ENCODE peak calls at places on chromosomes 1 and 21, in five cellular contexts. F is aorta, O is heart left ventricle, T is cardiac muscle cell, I is neuronal stem cell. A is an unnamed sample.

GRCh38 chr1:227725036-227725435 is 10.1 kb downstream of the JMJD4 start:
- DNase-seq in F (no peak), O (no peak), T (no peak), I (no peak), A (no peak)

GRCh38 chr1:150235436-150235851 is 468 bp downstream of the ANP32E start:
- DNase-seq in F (peak; percentile 52), O (no peak), T (no peak), I (no peak), A (peak; percentile 48)

GRCh38 chr21:46379691-46380090 is 55.7 kb downstream of the PCNT start:
- DNase-seq in F (no peak), O (no peak), T (no peak), I (no peak), A (no peak)

GRCh38 chr1:9009438-9010366 is 16.5 kb downstream of the SLC2A7 start:
- DNase-seq in F (no peak), O (no peak), T (peak; percentile 59), I (no peak), A (no peak)

GRCh38 chr1:226195144-226195543 is 8.6 kb upstream of the ACBD3 start:
- DNase-seq in F (no peak), O (no peak), T (no peak), I (no peak), A (no peak)

GRCh38 chr1:207172885-207173284 is 68.9 kb downstream of the C4BPA start:
- DNase-seq in F (no peak), O (no peak), T (no peak), I (no peak), A (no peak)

GRCh38 chr21:44820851-44821250 is 3.0 kb upstream of the SUMO3 start:
- DNase-seq in F (no peak), O (no peak), T (no peak), I (no peak), A (no peak)

GRCh38 chr21:30206551-30207251 is 9.2 kb downstream of the CLDN8 start:
- DNase-seq in F (no peak), O (no peak), T (peak; percentile 91), I (no peak), A (no peak)

GRCh38 chr1:32813941-32814739 is 3.0 kb downstream of the YARS1 start:
- DNase-seq in F (no peak), O (no peak), T (peak; percentile 52), I (no peak), A (peak; percentile 49)

GRCh38 chr21:32386195-32386870 is 6.5 kb downstream of the URB1 start:
- DNase-seq in F (peak; percentile 84), O (peak; percentile 82), T (no peak), I (no peak), A (no peak)

GRCh38 chr1:10939654-10940450 is 72.6 kb upstream of the TARDBP start:
- DNase-seq in F (no peak), O (no peak), T (peak; percentile 18), I (no peak), A (no peak)

GRCh38 chr1:93668951-93669350 is 12.7 kb downstream of the BCAR3 start:
- DNase-seq in F (no peak), O (no peak), T (no peak), I (no peak), A (no peak)
- H3K4me1 ChIP-seq in F (peaks cover 5% of the 10 kb centered on the region), O (peaks cover 93% of the 10 kb centered on the region), T (peaks cover 24% of the 10 kb centered on the region), I (peaks cover 24% of the 10 kb centered on the region), A (peaks cover 80% of the 10 kb centered on the region)

GRCh38 chr1:26277719-26278118 is 2.2 kb upstream of the SH3BGRL3 start:
- DNase-seq in F (no peak), O (no peak), T (no peak), I (no peak), A (no peak)

GRCh38 chr1:26274801-26275425 is 5.0 kb upstream of the SH3BGRL3 start:
- DNase-seq in F (no peak), O (peak; percentile 57), T (peak; percentile 67), I (no peak), A (no peak)

GRCh38 chr1:26277261-26277661 is 2.6 kb upstream of the SH3BGRL3 start:
- DNase-seq in F (no peak), O (no peak), T (no peak), I (no peak), A (no peak)

GRCh38 chr1:26275580-26276431 is 4.1 kb upstream of the SH3BGRL3 start:
- DNase-seq in F (peak; percentile 92), O (peak; percentile 87), T (peak; percentile 99), I (peak; percentile 76), A (peak; percentile 88)

DNA sequence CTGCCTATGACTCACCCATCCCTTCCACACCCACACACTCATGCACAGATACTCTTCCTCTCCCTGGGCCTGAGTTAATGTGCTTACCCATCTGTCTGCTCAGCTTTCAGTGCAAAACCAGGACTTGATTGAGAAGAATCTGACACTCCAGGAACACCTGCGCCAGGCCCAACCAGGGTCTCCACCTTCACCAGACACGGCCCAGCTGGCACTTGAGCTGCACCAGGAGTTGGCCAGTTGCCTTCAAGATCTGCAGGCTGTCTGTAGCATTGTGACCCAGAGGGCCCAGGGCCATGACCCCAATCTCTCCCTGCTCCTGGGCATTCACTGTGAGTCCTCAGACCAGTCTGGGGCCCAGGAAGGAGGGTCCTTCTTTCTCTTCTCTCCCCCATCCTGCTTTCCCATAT is 3.5 kb upstream of the SH3BGRL3 start:
- DNase-seq in F (no peak), O (no peak), T (no peak), I (no peak), A (no peak)
- H3K4me1 ChIP-seq in F (no peaks in the 10 kb centered on the region), O (peaks cover 52% of the 10 kb centered on the region), T (peaks cover 7% of the 10 kb centered on the region), I (peaks cover 15% of the 10 kb centered on the region), A (peaks cover 70% of the 10 kb centered on the region)

DNA sequence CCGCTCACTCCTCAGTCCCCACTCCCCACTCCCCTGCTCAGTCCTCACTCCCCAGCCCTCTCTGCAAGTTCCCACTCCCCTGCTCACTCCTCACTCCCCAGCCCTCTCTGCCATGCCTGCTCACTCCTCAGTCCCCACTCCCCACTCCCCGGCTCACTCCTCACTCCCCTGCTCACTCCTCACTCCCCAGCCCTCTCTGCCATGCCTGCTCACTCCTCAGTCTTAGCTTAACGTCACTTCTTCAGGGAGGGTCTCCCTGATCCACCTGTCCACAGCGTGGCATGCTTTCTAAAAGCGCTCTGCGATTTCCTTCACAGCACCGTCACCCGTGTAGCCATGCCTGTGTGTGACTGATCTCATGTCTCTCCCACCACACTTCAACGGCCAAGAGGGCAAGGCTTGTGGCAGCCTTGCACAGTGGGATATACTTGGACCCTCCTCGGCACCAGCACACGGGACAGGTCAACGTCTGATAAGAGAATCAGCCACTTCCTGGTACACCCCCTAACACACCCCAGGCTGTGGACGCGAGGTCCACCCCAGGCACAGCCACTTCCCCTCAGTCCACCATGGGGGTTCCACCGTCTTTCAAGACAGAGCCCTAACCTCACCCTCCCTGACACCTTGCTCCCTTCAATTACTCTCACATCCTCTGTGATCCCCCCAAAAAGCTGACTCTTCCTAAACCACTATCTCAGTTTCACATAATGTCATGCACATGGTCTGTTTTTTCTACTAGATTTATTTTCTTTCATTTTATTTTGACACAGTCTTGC is 14.0 kb downstream of the PRDM15 start:
- DNase-seq in F (no peak), O (no peak), T (no peak), I (no peak), A (no peak)
- H3K4me1 ChIP-seq in F (no peaks in the 10 kb centered on the region), O (no peaks in the 10 kb centered on the region), T (no peaks in the 10 kb centered on the region), I (peaks cover 2% of the 10 kb centered on the region), A (no peaks in the 10 kb centered on the region)

GRCh38 chr1:201745023-201745422 is 83.9 kb upstream of the IPO9 start:
- DNase-seq in F (no peak), O (no peak), T (peak; percentile 84), I (no peak), A (no peak)
- H3K4me1 ChIP-seq in F (peaks cover 3% of the 10 kb centered on the region), O (peaks cover 51% of the 10 kb centered on the region), T (peaks cover 56% of the 10 kb centered on the region), I (peaks cover 40% of the 10 kb centered on the region), A (peaks cover 14% of the 10 kb centered on the region)

GRCh38 chr1:161954050-161954449 is 69.6 kb downstream of the OLFML2B start:
- DNase-seq in F (no peak), O (no peak), T (no peak), I (no peak), A (no peak)

GRCh38 chr1:161954466-161954865 is 69.2 kb downstream of the OLFML2B start:
- DNase-seq in F (no peak), O (no peak), T (no peak), I (no peak), A (no peak)

GRCh38 chr1:161951646-161952045 is 72.0 kb downstream of the OLFML2B start:
- DNase-seq in F (no peak), O (no peak), T (no peak), I (no peak), A (no peak)

GRCh38 chr1:161953256-161953920 is 70.3 kb downstream of the OLFML2B start:
- DNase-seq in F (no peak), O (no peak), T (no peak), I (no peak), A (no peak)

GRCh38 chr1:161952603-161953172 is 71.0 kb downstream of the OLFML2B start:
- DNase-seq in F (no peak), O (no peak), T (no peak), I (no peak), A (no peak)
- H3K4me1 ChIP-seq in F (no peaks in the 10 kb centered on the region), O (peaks cover 10% of the 10 kb centered on the region), T (no peaks in the 10 kb centered on the region), I (no peaks in the 10 kb centered on the region), A (peaks cover 17% of the 10 kb centered on the region)

GRCh38 chr1:27522148-27522859 is 32.3 kb upstream of the WASF2 start:
- DNase-seq in F (no peak), O (no peak), T (no peak), I (no peak), A (no peak)
- H3K4me1 ChIP-seq in F (no peaks in the 10 kb centered on the region), O (peaks cover 88% of the 10 kb centered on the region), T (peaks cover 78% of the 10 kb centered on the region), I (peaks cover 66% of the 10 kb centered on the region), A (no peaks in the 10 kb centered on the region)

DNA sequence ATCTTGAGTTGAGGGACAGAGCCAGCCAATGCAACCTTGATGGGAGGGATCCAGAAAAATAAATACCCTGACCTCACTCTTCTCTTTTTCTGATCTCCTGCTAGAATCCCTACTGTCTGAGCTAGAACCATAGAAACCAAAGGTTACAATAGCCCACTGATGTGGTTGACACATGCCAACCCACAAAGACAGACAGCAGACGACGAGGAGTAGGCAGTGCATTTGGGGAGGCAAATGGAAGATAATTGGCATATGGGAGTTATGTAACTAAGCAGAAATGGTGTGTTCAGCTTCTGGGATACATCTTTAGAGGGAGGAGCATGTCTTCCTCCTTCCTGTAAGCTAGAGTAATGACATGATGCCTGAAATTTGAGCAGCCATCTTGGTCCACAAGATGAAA is 171.7 kb upstream of the FGGY start:
- DNase-seq in F (no peak), O (no peak), T (no peak), I (no peak), A (no peak)
- H3K4me1 ChIP-seq in F (peaks cover 4% of the 10 kb centered on the region), O (no peaks in the 10 kb centered on the region), T (no peaks in the 10 kb centered on the region), I (peaks cover 6% of the 10 kb centered on the region), A (peaks cover 37% of the 10 kb centered on the region)

DNA sequence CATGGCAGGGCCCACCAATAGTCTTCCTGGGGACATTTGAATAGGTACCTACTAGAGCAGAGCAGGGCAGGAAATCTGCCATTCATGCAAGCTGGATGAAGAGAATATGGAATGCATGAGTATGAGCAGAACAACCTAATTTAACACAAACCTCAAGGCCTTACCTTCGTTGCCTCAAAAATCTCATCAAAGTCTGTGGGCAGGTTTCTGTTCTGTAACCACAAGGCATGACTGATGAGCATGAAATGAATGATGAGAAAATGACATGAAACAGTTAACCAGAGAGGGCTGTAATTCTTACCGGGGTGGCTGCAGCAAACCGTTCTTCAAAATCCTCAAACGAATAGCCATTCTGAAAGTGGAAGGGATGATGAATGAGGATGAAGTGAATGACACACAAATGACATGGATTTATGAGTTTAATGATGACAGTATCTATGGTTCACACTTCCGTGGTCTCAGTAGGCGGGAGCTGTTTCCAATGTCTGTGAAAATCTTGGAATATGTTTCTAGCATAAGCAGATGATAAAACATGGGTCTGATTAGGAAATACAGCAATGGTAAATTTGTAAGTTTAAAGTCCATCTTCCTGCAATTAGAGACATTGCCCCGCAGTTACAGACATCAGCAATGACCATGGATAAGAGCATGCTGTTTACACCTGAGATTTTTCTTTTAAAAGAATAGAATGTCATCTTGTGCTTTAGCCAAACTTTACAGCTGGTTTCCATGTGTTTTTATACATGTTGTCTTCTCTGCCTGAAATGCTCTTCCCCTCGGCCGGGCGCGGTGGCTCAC is 67.6 kb upstream of the C8B start:
- DNase-seq in F (no peak), O (no peak), T (no peak), I (no peak), A (no peak)
- H3K4me1 ChIP-seq in F (no peaks in the 10 kb centered on the region), O (no peaks in the 10 kb centered on the region), T (no peaks in the 10 kb centered on the region), I (no peaks in the 10 kb centered on the region), A (no peaks in the 10 kb centered on the region)

A was measured in SJSA1.